ENCODE peak calls at places on chromosomes 5 and 9, in four cellular contexts. E, V, N and K are unnamed samples.

GRCh38 chr5:5306696-5307095 is 115.8 kb upstream of the ICE1 start:
- DNase-seq in N (no peak), V (peak), E (no peak), K (peak)

GRCh38 chr5:157076558-157076957 is 17.6 kb upstream of the HAVCR1 start:
- DNase-seq in N (no peak), V (peak), E (no peak), K (no peak)

GRCh38 chr5:150624334-150625163 is 15.9 kb upstream of the SYNPO start:
- DNase-seq in N (no peak), E (peak), V (no peak), K (peak)

GRCh38 chr9:110065527-110065926 is 142.4 kb downstream of the C9orf152 start:
- DNase-seq in N (no peak), V (peak), E (no peak), K (no peak)

GRCh38 chr9:93126825-93127368 is 7.2 kb downstream of the NINJ1 start:
- DNase-seq in E (peak), V (no peak), N (no peak), K (no peak)

GRCh38 chr9:83920469-83920941 is 727 bp downstream of the KIF27 start:
- DNase-seq in E (no peak), N (no peak), V (peak), K (no peak)

GRCh38 chr9:78397045-78397843 is 100.3 kb downstream of the PSAT1 start:
- DNase-seq in V (no peak), N (no peak), E (no peak), K (peak)

GRCh38 chr5:38541174-38541724 is 15.2 kb downstream of the LIFR start:
- DNase-seq in N (no peak), V (peak), E (no peak), K (no peak)

GRCh38 chr5:78518365-78519197 is 130.0 kb downstream of the LHFPL2 start:
- DNase-seq in E (no peak), V (peak), N (no peak), K (no peak)

GRCh38 chr5:14463629-14464028 is 118.0 kb upstream of the OTULINL start:
- DNase-seq in N (no peak), V (peak), E (no peak), K (no peak)

GRCh38 chr5:123439616-123440153 is 16.5 kb upstream of the CEP120 start:
- DNase-seq in N (no peak), V (peak), E (no peak), K (peak)

GRCh38 chr5:109035470-109035869 is 287.8 kb downstream of the FER start:
- DNase-seq in V (no peak), E (no peak), N (no peak), K (no peak)

GRCh38 chr9:89745601-89746376 is 141.0 kb downstream of the GADD45G start:
- DNase-seq in V (no peak), E (no peak), N (no peak), K (no peak)

GRCh38 chr9:109192732-109193361 is 25.8 kb upstream of the FRRS1L start:
- DNase-seq in N (no peak), V (peak), E (no peak), K (no peak)

GRCh38 chr9:129330711-129331279 is 152.7 kb upstream of the IER5L start:
- DNase-seq in E (no peak), V (peak), N (no peak), K (peak)

GRCh38 chr9:91863469-91863868 is 86.6 kb downstream of the ROR2 start:
- DNase-seq in N (no peak), E (no peak), V (no peak), K (no peak)

GRCh38 chr9:4027616-4028015 is 272.3 kb downstream of the GLIS3 start:
- DNase-seq in V (no peak), E (no peak), N (no peak), K (no peak)

GRCh38 chr9:37970301-37971106 is 66.6 kb upstream of the SLC25A51 start:
- DNase-seq in N (no peak), E (peak), V (no peak), K (no peak)

GRCh38 chr5:111447822-111448221 is 64.5 kb downstream of the STARD4 start:
- DNase-seq in V (no peak), E (no peak), N (no peak), K (no peak)

GRCh38 chr5:136210259-136210658 is 17.3 kb upstream of the SMIM32 start:
- DNase-seq in E (no peak), V (peak), N (no peak), K (no peak)

GRCh38 chr9:135139366-135139965 is 52.0 kb downstream of the OLFM1 start:
- DNase-seq in E (peak), V (no peak), N (no peak), K (peak)

GRCh38 chr5:173868096-173868879 is 19.9 kb upstream of the CPEB4 start:
- DNase-seq in V (peak), E (no peak), N (no peak), K (no peak)

GRCh38 chr5:38370341-38371100 is 112.2 kb downstream of the EGFLAM start:
- DNase-seq in V (peak), N (no peak), E (peak), K (no peak)

GRCh38 chr9:69186841-69187611 is 12.9 kb downstream of the TJP2 start:
- DNase-seq in N (no peak), E (no peak), V (peak), K (no peak)

GRCh38 chr5:179409806-179410205 is 64.5 kb upstream of the ADAMTS2 start:
- DNase-seq in E (no peak), V (no peak), N (no peak), K (no peak)

GRCh38 chr5:154520861-154521453 is 42.9 kb upstream of the HAND1 start:
- DNase-seq in E (no peak), V (peak), N (no peak), K (peak)

GRCh38 chr5:113150821-113151220 is 174.2 kb downstream of the DCP2 start:
- DNase-seq in V (no peak), N (no peak), E (no peak), K (no peak)

GRCh38 chr9:34991833-34992375 is 2.4 kb downstream of the DNAJB5 start:
- DNase-seq in V (peak), N (no peak), E (peak), K (no peak)

GRCh38 chr9:2163231-2163885 is 148.2 kb downstream of the SMARCA2 start:
- DNase-seq in N (no peak), V (no peak), E (no peak), K (no peak)

GRCh38 chr5:16903480-16904300 is 32.4 kb downstream of the MYO10 start:
- DNase-seq in V (no peak), N (no peak), E (no peak), K (no peak)

GRCh38 chr5:147559725-147560124 is 49.9 kb upstream of the DPYSL3 start:
- DNase-seq in V (peak), N (no peak), E (no peak), K (no peak)
- TF ChIP-seq CTCF in V (peak), N (no peak), E (no peak), K (peak)

GRCh38 chr5:147406636-147407035 is 103.2 kb downstream of the DPYSL3 start:
- DNase-seq in N (no peak), V (no peak), E (no peak), K (no peak)

GRCh38 chr5:147407094-147407681 is 102.7 kb downstream of the DPYSL3 start:
- DNase-seq in E (no peak), V (peak), N (no peak), K (no peak)

GRCh38 chr5:147400836-147401235 is 109.0 kb downstream of the DPYSL3 start:
- DNase-seq in V (no peak), E (no peak), N (no peak), K (no peak)

GRCh38 chr5:147404706-147405105 is 105.2 kb downstream of the DPYSL3 start:
- DNase-seq in E (no peak), V (no peak), N (no peak), K (no peak)

DNA sequence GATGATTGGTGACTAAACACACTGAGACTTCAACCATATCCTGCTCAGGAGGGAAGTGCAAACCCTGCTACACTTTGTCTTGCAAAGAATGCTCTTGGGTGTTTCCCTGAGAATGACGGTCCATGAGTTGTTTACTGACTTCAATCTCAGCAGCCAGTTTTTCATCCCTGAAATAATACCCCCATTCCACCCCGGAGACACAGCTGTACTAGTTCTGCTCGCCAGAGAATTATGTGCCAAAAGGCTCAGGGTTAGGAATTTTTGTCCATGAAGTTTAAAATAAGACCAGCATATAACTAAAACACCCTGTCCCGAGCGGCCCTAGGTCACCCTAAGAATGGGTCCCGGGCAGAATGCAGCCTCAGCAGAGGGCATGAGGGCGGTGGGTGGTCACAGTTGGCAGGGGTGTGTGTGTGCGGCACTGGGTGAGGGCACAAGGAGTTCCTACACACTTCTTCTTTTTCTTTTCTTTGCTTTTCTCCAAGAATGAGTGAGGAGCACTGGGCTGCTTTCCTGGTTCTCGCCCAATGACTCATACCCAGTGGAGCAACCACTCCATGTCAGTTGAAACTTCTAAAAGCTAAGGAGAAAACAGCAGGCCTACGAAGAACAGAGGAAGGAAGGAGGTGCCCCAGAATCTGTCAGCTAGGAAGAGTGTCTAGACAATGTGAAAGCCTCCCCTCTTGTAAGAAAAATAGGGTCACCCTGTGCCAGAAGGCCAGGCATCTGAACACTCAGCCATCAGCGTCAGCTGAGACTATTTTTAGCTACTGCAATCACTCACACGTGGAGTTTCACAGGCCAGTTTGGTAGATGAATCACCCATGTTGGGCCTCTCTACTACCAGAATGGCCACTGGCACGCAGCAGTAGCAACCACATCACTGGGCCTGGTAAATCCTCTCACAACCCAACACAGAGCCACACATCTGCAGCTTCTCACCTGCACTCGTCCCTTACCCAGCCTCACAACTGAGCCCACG is 105.9 kb downstream of the DPYSL3 start:
- DNase-seq in E (no peak), V (peak), N (no peak), K (no peak)
- H3K4me3 ChIP-seq in E (no peak), V (no peak), N (no peak), K (no peak)

GRCh38 chr9:97638666-97639065 is 5.0 kb downstream of the NCBP1 start:
- DNase-seq in V (no peak), N (no peak), E (no peak), K (peak)
- TF ChIP-seq CTCF in V (peak), N (no peak), E (no peak), K (peak)

DNA sequence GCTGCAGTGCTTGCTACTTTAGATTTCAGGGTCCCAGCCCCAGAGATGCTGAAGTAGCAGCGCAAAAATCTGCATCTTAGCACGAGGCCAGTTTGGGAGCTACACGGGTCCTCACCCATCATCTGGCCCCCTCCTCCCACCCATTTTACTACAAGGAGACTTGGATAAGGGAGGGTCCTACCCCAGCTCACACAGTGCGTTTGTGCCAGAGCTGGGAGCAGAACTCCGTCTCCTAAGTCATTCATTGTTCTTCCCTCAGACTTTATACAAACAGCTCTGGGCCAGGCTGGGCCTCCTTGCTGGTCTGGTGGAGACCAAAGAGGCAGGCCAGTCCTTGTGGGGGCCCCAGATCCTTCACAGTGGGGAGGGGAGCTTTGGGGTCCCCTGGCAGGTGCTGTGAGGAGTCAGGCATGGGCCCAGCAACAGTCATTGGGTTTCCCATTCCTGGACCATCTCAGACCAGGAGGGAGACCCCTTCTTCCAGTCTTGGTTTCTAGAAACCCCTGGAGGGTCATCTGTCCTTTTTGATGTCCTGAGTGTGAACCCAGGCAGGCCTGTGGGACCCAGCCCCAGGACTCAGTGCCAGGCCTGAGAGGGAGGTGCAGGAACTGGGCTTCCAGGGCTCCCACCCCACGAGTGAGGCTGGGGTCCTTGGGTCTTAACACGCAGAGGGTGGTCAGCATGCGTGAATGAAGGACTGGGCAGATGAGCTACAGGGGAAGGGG is 2.3 kb upstream of the IL17B start:
- DNase-seq in V (no peak), E (no peak), N (no peak), K (no peak)
- H3K4me3 ChIP-seq in V (no peak), E (peak), N (no peak), K (no peak)

DNA sequence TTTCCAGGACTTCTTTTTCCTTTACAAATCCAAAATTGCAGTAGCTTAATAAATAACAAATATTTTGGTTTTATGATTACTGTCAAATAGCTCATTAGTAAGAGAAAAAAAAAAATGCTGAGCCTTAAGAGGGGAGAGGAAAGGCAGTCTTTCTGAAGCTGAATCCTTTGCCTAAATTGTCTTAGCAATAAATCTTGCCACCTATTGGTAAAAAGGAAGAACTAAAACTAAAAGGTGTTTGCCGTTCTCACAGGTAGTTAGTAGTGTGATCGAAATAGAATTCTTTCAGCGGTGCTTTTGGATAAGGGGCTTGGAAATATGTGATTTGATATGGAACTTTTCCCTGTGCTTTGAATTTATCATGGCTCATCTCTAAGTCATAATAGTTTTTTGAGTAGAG is 31.2 kb downstream of the PIK3R1 start:
- DNase-seq in N (no peak), V (no peak), E (no peak), K (no peak)
- TF ChIP-seq CTCF in N (peak), V (no peak), E (no peak), K (peak)

GRCh38 chr9:136714096-136714875 is 1.9 kb downstream of the DIPK1B start:
- DNase-seq in V (no peak), N (no peak), E (peak), K (no peak)

GRCh38 chr9:136710543-136710942 is 1.8 kb upstream of the DIPK1B start:
- DNase-seq in V (no peak), E (no peak), N (no peak), K (no peak)

GRCh38 chr9:136713555-136713949 is 1.2 kb downstream of the DIPK1B start:
- DNase-seq in E (peak), N (no peak), V (no peak), K (peak)

GRCh38 chr9:136712690-136713554 is 550 bp downstream of the DIPK1B start:
- DNase-seq in E (no peak), V (no peak), N (no peak), K (no peak)

DNA sequence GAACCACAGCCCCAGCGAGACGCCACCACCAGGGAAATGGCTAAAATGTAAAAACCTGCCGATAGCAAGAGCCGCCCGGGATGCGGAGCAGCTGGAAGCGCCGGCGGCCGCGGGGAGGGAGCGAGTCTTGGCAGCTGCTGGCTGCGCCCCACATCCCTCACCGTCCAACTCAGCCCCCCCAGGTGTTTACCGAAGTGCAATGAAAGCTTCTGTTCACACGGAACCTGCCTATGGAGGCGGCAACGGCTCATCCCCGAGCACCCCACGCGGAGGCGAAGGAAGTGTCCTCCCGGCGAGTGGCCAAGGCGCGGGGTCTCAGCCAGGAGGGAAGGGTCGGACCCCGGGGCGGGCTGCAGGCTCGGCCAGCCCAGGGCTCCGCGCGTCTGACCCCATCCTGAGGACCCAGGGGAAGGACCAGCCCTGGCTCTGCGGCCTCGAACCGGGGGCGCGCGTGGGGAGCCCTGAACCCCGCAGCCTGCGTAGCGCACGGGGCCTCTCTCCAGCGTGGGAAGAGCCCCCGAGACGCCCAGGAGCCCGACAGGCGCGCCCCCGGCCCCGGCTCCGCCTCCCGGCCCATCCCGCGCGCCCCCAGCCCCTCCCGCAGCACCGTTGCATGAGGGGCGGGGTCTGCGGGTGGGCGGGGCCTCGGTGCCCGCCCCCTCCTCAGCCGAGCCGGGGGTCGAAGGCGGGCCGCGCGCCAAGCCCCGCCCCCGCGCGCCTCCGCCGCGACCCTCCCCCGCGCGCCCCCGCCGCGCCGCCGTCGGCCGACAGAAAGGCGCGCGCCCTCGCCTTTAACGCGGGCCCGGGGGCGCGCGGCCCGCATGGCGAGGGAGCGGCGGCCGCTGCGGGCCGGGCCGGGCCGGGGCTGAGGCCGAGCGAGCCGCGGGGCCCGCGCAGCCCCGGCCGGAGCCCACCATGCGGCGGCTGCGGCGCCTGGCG is at the start of gene DIPK1B:
- DNase-seq in E (no peak), N (no peak), V (no peak), K (peak)
- H3K4me3 ChIP-seq in E (peak), N (peak), V (peak), K (peak)

DNA sequence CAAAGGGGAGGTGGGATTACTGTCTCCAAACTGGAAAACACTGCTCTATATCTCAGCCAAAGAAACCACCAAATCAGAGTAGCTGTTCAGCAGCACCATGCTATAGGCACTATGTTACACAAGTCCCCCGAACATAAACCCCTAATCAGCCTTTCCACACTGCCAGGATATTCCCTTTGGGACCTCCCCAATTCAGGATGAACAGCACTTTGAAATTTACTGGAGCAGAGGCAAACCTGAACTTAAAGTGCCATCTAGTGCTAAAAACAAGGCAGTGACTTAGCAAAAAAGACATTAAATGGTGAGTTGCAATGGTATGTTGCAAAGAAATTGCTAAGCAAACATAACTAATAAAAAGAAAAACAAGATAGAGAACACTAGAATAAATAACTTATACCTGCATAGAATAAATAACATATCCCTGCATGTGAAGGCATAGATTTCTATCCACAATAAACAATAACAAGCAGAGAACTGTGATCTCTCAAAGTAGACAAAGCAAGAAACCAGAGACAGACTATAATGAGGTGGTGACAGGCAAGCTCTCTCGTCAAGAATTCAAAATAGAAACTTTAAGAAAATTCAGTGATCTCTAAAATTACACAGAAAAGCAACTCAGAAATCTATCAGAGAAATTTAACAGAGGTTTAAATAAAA is 584.4 kb upstream of the ACO1 start:
- DNase-seq in N (no peak), E (no peak), V (peak), K (peak)
- TF ChIP-seq CTCF in N (peak), E (peak), V (peak), K (peak)

GRCh38 chr5:159772698-159773061 is 143.6 kb upstream of the ADRA1B start:
- DNase-seq in E (no peak), V (no peak), N (no peak), K (no peak)
- H3K4me3 ChIP-seq in E (peak), V (no peak), N (no peak), K (no peak)